ENCODE peak calls at places on chromosome 21, in ten cellular contexts. M, U, E, D, Z, B, P, H, K and J are unnamed samples.

GRCh38 chr21:45220106-45220505 is 67.6 kb downstream of the POFUT2 start:
- DNase-seq in M (no peak), U (no peak), E (no peak), D (no peak), Z (no peak), B (no peak), P (no peak), H (no peak), K (no peak), J (no peak)

GRCh38 chr21:45356653-45357435 is 48.1 kb upstream of the COL18A1 start:
- DNase-seq in M (no peak), U (no peak), E (no peak), D (no peak), Z (no peak), B (no peak), P (no peak), H (no peak), K (no peak), J (no peak)

GRCh38 chr21:45576838-45577737 is 34.8 kb upstream of the SLC19A1 start:
- DNase-seq in M (no peak), U (no peak), E (no peak), D (no peak), Z (no peak), B (no peak), P (no peak), H (no peak), K (no peak), J (no peak)

GRCh38 chr21:35559128-35559831 is 501.0 kb downstream of the SETD4 start:
- DNase-seq in M (no peak), U (no peak), E (no peak), D (no peak), Z (no peak), B (no peak), P (peak; percentile 94), H (no peak), K (no peak), J (peak; percentile 88)

GRCh38 chr21:34795152-34796141 is 126.7 kb downstream of the CLIC6 start:
- DNase-seq in M (no peak), U (no peak), E (no peak), D (no peak), Z (no peak), B (no peak), P (peak; percentile 74), H (no peak), K (no peak), J (peak; percentile 92)

GRCh38 chr21:20999567-21000169 is 1.5 kb downstream of the NCAM2 start:
- DNase-seq in M (no peak), U (no peak), E (no peak), D (peak; percentile 82), Z (no peak), B (no peak), P (peak; percentile 12), H (no peak), K (peak; percentile 47), J (peak; percentile 56)

GRCh38 chr21:34552324-34553198 is 40.6 kb upstream of the KCNE1 start:
- DNase-seq in M (no peak), U (no peak), E (no peak), D (no peak), Z (no peak), B (no peak), P (peak; percentile 17), H (no peak), K (no peak), J (no peak)

GRCh38 chr21:44867999-44868700 is 5.3 kb downstream of the PTTG1IP start:
- DNase-seq in M (peak; percentile 36), U (no peak), E (no peak), D (no peak), Z (no peak), B (peak; percentile 27), P (peak; percentile 5), H (no peak), K (peak; percentile 78), J (no peak)

GRCh38 chr21:28207776-28208175 is 784.9 kb downstream of the LTN1 start:
- DNase-seq in M (no peak), U (no peak), E (no peak), D (peak; percentile 57), Z (no peak), B (no peak), P (peak; percentile 78), H (no peak), K (no peak), J (peak; percentile 26)

GRCh38 chr21:45146801-45147200 is 72.4 kb downstream of the ADARB1 start:
- DNase-seq in M (no peak), U (peak; percentile 32), E (no peak), D (no peak), Z (no peak), B (no peak), P (no peak), H (no peak), K (no peak), J (no peak)

GRCh38 chr21:29302340-29302991 is 3.7 kb downstream of the BACH1 start:
- DNase-seq in M (no peak), U (no peak), E (no peak), D (no peak), Z (no peak), B (no peak), P (no peak), H (no peak), K (no peak), J (no peak)

GRCh38 chr21:15000076-15000475 is 64.7 kb downstream of the NRIP1 start:
- DNase-seq in M (no peak), U (no peak), E (no peak), D (peak; percentile 13), Z (no peak), B (no peak), P (peak; percentile 40), H (no peak), K (no peak), J (peak; percentile 54)

GRCh38 chr21:44966135-44967081 is 26.6 kb downstream of the SLX9 start:
- DNase-seq in M (no peak), U (no peak), E (no peak), D (peak; percentile 3), Z (no peak), B (no peak), P (no peak), H (no peak), K (no peak), J (no peak)

GRCh38 chr21:37578471-37579126 is 212.0 kb downstream of the DYRK1A start:
- DNase-seq in M (no peak), U (no peak), E (no peak), D (no peak), Z (no peak), B (no peak), P (no peak), H (no peak), K (no peak), J (no peak)

GRCh38 chr21:45489480-45489982 is 52.7 kb downstream of the SLC19A1 start:
- DNase-seq in M (no peak), U (no peak), E (no peak), D (peak; percentile 73), Z (no peak), B (no peak), P (no peak), H (no peak), K (no peak), J (no peak)

GRCh38 chr21:41823166-41823565 is 56.0 kb downstream of the PRDM15 start:
- DNase-seq in M (no peak), U (no peak), E (no peak), D (peak; percentile 33), Z (no peak), B (no peak), P (no peak), H (no peak), K (no peak), J (no peak)

GRCh38 chr21:35609263-35609662 is 451.1 kb downstream of the SETD4 start:
- DNase-seq in M (no peak), U (no peak), E (no peak), D (no peak), Z (no peak), B (no peak), P (no peak), H (no peak), K (no peak), J (no peak)

GRCh38 chr21:42641311-42642218 is 11.9 kb upstream of the PDE9A start:
- DNase-seq in M (no peak), U (no peak), E (no peak), D (no peak), Z (no peak), B (no peak), P (no peak), H (no peak), K (no peak), J (no peak)

GRCh38 chr21:39377444-39378050 is 28.7 kb upstream of the HMGN1 start:
- DNase-seq in M (no peak), U (no peak), E (peak; percentile 13), D (no peak), Z (no peak), B (no peak), P (no peak), H (no peak), K (no peak), J (no peak)